ENCODE peak calls at places on chromosomes 4 and X, in five cellular contexts. J is HEK293T, V is NCI-H2029, U is T-cell, D is SK-N-SH. P is an unnamed sample.

GRCh38 chrX:121114691-121115090 is 67.3 kb downstream of the GLUD2 start:
- DNase-seq in J (no peak), D (no peak), V (no peak), U (no peak), P (no peak)

GRCh38 chrX:149830192-149830873 is 48.6 kb downstream of the MAGEA9 start:
- DNase-seq in U (peak; percentile 30), J (no peak), V (no peak), D (no peak), P (no peak)

GRCh38 chr4:112516401-112517066 is 554 bp upstream of the NEUROG2 start:
- DNase-seq in J (peak; percentile 53), V (no peak), U (no peak), D (peak; percentile 81), P (no peak)

GRCh38 chr4:71125137-71125536 is 131.7 kb downstream of the DCK start:
- DNase-seq in D (no peak), V (no peak), J (no peak), U (no peak), P (no peak)

GRCh38 chr4:114277690-114278089 is 298.2 kb upstream of the ARSJ start:
- DNase-seq in D (no peak), V (no peak), J (no peak), U (no peak), P (no peak)

GRCh38 chr4:29711226-29711625 is 1008.9 kb upstream of the PCDH7 start:
- DNase-seq in D (no peak), V (no peak), U (no peak), J (no peak), P (no peak)

GRCh38 chr4:15963001-15963451 is at the start of gene FGFBP2:
- DNase-seq in U (peak; percentile 74), J (peak; percentile 57), D (peak; percentile 75), V (peak; percentile 22), P (no peak)

GRCh38 chrX:139739138-139739537 is 31.2 kb upstream of the MCF2 start:
- DNase-seq in J (no peak), V (no peak), D (no peak), U (no peak), P (no peak)

GRCh38 chr4:52979020-52979419 is 116.9 kb downstream of the RASL11B start:
- DNase-seq in D (no peak), V (no peak), J (no peak), U (no peak), P (no peak)

GRCh38 chr4:32519060-32519459 is 1798.9 kb downstream of the PCDH7 start:
- DNase-seq in V (no peak), U (no peak), J (no peak), D (no peak), P (no peak)

GRCh38 chrX:53440631-53441517 is 6.7 kb upstream of the HSD17B10 start:
- DNase-seq in V (no peak), U (no peak), J (no peak), D (peak; percentile 27), P (peak; percentile 38)

GRCh38 chrX:153999359-154000037 is 20.2 kb downstream of the IRAK1 start:
- DNase-seq in U (no peak), J (no peak), V (no peak), D (no peak), P (no peak)

GRCh38 chr4:98661356-98662054 is 3.1 kb upstream of the TSPAN5 start:
- DNase-seq in V (no peak), J (no peak), U (no peak), D (no peak), P (peak; percentile 67)

GRCh38 chrX:7448123-7448522 is 300.2 kb upstream of the PUDP start:
- DNase-seq in J (no peak), U (no peak), D (no peak), V (no peak), P (no peak)

GRCh38 chr4:83440148-83440814 is 15.3 kb downstream of the HELQ start:
- DNase-seq in D (no peak), J (no peak), V (no peak), U (no peak), P (no peak)

GRCh38 chr4:107916623-107917022 is 14.7 kb upstream of the CYP2U1 start:
- DNase-seq in V (no peak), D (no peak), J (no peak), U (no peak), P (no peak)

GRCh38 chr4:60019946-60020345 is 1180.2 kb upstream of the ADGRL3 start:
- DNase-seq in V (no peak), U (no peak), D (no peak), J (no peak), P (no peak)

GRCh38 chrX:24079405-24079804 is 24.6 kb downstream of the EIF2S3 start:
- DNase-seq in J (no peak), V (no peak), D (no peak), U (no peak), P (no peak)

GRCh38 chrX:117839544-117839943 is 277.1 kb downstream of the KLHL13 start:
- DNase-seq in J (peak; percentile 31), V (no peak), D (peak; percentile 1), U (no peak), P (no peak)

P was measured in DMS 273 treated with DMSO at 0.1 percent for 48 hours.